ENCODE peak calls at places on chromosomes 5 and 9, in four cellular contexts. E is kidney, G is AG04450, M is left cardiac atrium. L is an unnamed sample.

GRCh38 chr9:93097496-93098205 is 1.6 kb downstream of the CARD19 start:
- DNase-seq in E (peak), G (no peak), M (no peak), L (no peak)

GRCh38 chr5:90640484-90641059 is 82.0 kb downstream of the ADGRV1 start:
- DNase-seq in E (no peak), G (no peak), M (no peak), L (peak)

GRCh38 chr9:136052991-136053756 is 41.9 kb downstream of the NACC2 start:
- DNase-seq in E (peak), G (no peak), M (no peak), L (peak)

GRCh38 chr5:149636861-149637246 is 55.6 kb downstream of the ARHGEF37 start:
- DNase-seq in E (peak), G (peak), M (peak), L (peak)

GRCh38 chr9:82597225-82598158 is 465.4 kb downstream of the RASEF start:
- DNase-seq in E (no peak), G (no peak), M (peak), L (no peak)

GRCh38 chr5:142881727-142882126 is 111.5 kb downstream of the ARHGAP26 start:
- DNase-seq in E (no peak), G (no peak), M (no peak), L (no peak)

GRCh38 chr5:25090818-25091217 is 446.0 kb upstream of the CDH10 start:
- DNase-seq in E (no peak), G (no peak), M (no peak), L (no peak)

GRCh38 chr9:114098660-114099522 is at the start of gene KIF12:
- DNase-seq in E (peak), G (no peak), M (peak), L (no peak)

GRCh38 chr5:373710-374602 is 52.4 kb downstream of the AHRR start:
- DNase-seq in E (peak), G (no peak), M (peak), L (peak)

GRCh38 chr5:66361070-66361469 is 217.0 kb downstream of the SREK1 start:
- DNase-seq in E (no peak), G (no peak), M (no peak), L (no peak)

GRCh38 chr9:134294228-134295071 is 31.8 kb upstream of the RXRA start:
- DNase-seq in E (peak), G (no peak), M (peak), L (peak)

GRCh38 chr9:130930804-130931349 is 8.2 kb downstream of the FIBCD1 start:
- DNase-seq in E (no peak), G (no peak), M (no peak), L (no peak)

GRCh38 chr5:96404191-96404867 is 28.7 kb downstream of the PCSK1 start:
- DNase-seq in E (no peak), G (no peak), M (no peak), L (no peak)

GRCh38 chr5:150787659-150788058 is 9.1 kb downstream of the SMIM3 start:
- DNase-seq in E (no peak), G (no peak), M (no peak), L (no peak)

GRCh38 chr5:123605822-123606221 is 93.8 kb downstream of the CSNK1G3 start:
- DNase-seq in E (no peak), G (no peak), M (no peak), L (no peak)

GRCh38 chr9:34246453-34246852 is 67.6 kb downstream of the UBAP1 start:
- DNase-seq in E (no peak), G (no peak), M (no peak), L (no peak)

GRCh38 chr9:99405369-99405768 is 183.3 kb downstream of the SEC61B start:
- DNase-seq in E (no peak), G (no peak), M (no peak), L (no peak)

GRCh38 chr5:83374547-83374946 is 97.0 kb upstream of the VCAN start:
- DNase-seq in E (no peak), G (no peak), M (peak), L (no peak)

GRCh38 chr5:169395136-169395535 is 94.2 kb upstream of the SLIT3 start:
- DNase-seq in E (no peak), G (no peak), M (no peak), L (no peak)

GRCh38 chr9:113579270-113580040 is 115.9 kb downstream of the RGS3 start:
- DNase-seq in E (peak), G (no peak), M (peak), L (peak)

GRCh38 chr5:171419663-171420428 is 399 bp downstream of the FGF18 start:
- DNase-seq in E (no peak), G (no peak), M (no peak), L (no peak)

GRCh38 chr5:200985-201384 is 9.7 kb downstream of the LRRC14B start:
- DNase-seq in E (no peak), G (no peak), M (no peak), L (no peak)

GRCh38 chr5:151058891-151059611 is 21.8 kb downstream of the TNIP1 start:
- DNase-seq in E (no peak), G (no peak), M (no peak), L (no peak)

GRCh38 chr5:93829346-93829745 is 87.9 kb upstream of the POU5F2 start:
- DNase-seq in E (no peak), G (no peak), M (no peak), L (no peak)

GRCh38 chr5:54186912-54187445 is 123.4 kb downstream of the ARL15 start:
- DNase-seq in E (peak), G (no peak), M (peak), L (no peak)

GRCh38 chr5:150441813-150442698 is 7.5 kb downstream of the RPS14 start:
- DNase-seq in E (no peak), G (no peak), M (peak), L (no peak)

GRCh38 chr9:82880353-82880752 is 182.6 kb downstream of the RASEF start:
- DNase-seq in E (no peak), G (no peak), M (no peak), L (no peak)

GRCh38 chr5:116709082-116709481 is 134.5 kb upstream of the SEMA6A start:
- DNase-seq in E (no peak), G (no peak), M (no peak), L (no peak)

GRCh38 chr5:6604341-6604740 is 28.5 kb downstream of the NSUN2 start:
- DNase-seq in E (no peak), G (no peak), M (no peak), L (no peak)

GRCh38 chr9:35237303-35237702 is 75.5 kb downstream of the UNC13B start:
- DNase-seq in E (no peak), G (no peak), M (no peak), L (no peak)

GRCh38 chr9:96139592-96140251 is 162.3 kb downstream of the HSD17B3 start:
- DNase-seq in E (no peak), G (peak), M (peak), L (peak)

GRCh38 chr5:138000102-138000723 is 32.7 kb downstream of the FAM13B start:
- DNase-seq in E (no peak), G (no peak), M (no peak), L (no peak)

GRCh38 chr9:37746448-37747270 is 6.9 kb upstream of the TRMT10B start:
- DNase-seq in E (no peak), G (peak), M (no peak), L (no peak)

GRCh38 chr5:120254385-120254784 is 209.7 kb upstream of the PRR16 start:
- DNase-seq in E (no peak), G (no peak), M (no peak), L (no peak)

L was measured in SHP77.